ENCODE peak calls at places on chromosomes 6 and 20, in seven cellular contexts. G is HCT116, M is SK-N-SH, J is H1, X is K562, T is HepG2, E is GM12878. R is an unnamed sample.

GRCh38 chr6:22821664-22822320 is 252.4 kb downstream of the HDGFL1 start:
- DNase-seq in G (no peak), J (no peak), M (no peak), T (no peak), E (no peak), X (no peak), R (no peak)

GRCh38 chr6:2110504-2110903 is 134.9 kb downstream of the GMDS start:
- DNase-seq in T (no peak), J (no peak), M (no peak), E (peak; percentile 1), X (no peak), G (no peak), R (no peak)

GRCh38 chr6:72890671-72891070 is 268.8 kb downstream of the KCNQ5 start:
- DNase-seq in J (no peak), G (no peak), M (no peak), T (no peak), E (no peak), X (no peak), R (no peak)

GRCh38 chr6:111740506-111740905 is 132.7 kb downstream of the FYN start:
- DNase-seq in G (no peak), J (no peak), X (no peak), E (no peak), T (no peak), M (no peak), R (no peak)

GRCh38 chr6:21729431-21729830 is 135.9 kb downstream of the SOX4 start:
- DNase-seq in G (no peak), X (no peak), M (no peak), T (no peak), E (no peak), J (no peak), R (no peak)

GRCh38 chr6:158573542-158573931 is 13.6 kb downstream of the TMEM181 start:
- DNase-seq in X (no peak), T (no peak), M (no peak), J (no peak), G (no peak), E (no peak), R (no peak)

GRCh38 chr6:157823523-157824370 is 701 bp downstream of the SNX9 start:
- DNase-seq in G (peak; percentile 62), T (peak; percentile 67), J (no peak), E (peak; percentile 56), X (peak; percentile 56), M (peak; percentile 79), R (peak; percentile 60)

GRCh38 chr6:41704028-41704427 is 31.4 kb downstream of the TFEB start:
- DNase-seq in M (no peak), E (no peak), G (no peak), T (no peak), X (no peak), J (no peak), R (no peak)

GRCh38 chr20:21693322-21693721 is 12.1 kb upstream of the PAX1 start:
- DNase-seq in E (no peak), X (peak; percentile 41), G (no peak), J (no peak), M (no peak), T (peak; percentile 24), R (no peak)

GRCh38 chr6:127051571-127052260 is 66.8 kb upstream of the RSPO3 start:
- DNase-seq in E (no peak), G (no peak), X (no peak), M (no peak), T (no peak), J (no peak), R (no peak)

GRCh38 chr20:46063151-46063550 is 26.6 kb downstream of the NCOA5 start:
- DNase-seq in J (no peak), M (no peak), G (no peak), E (no peak), X (no peak), T (no peak), R (no peak)

GRCh38 chr6:37244430-37245310 is 12.9 kb upstream of the TBC1D22B start:
- DNase-seq in M (no peak), G (no peak), J (no peak), T (peak; percentile 97), X (peak; percentile 41), E (no peak), R (no peak)

GRCh38 chr20:17654649-17655285 is 27.3 kb downstream of the RRBP1 start:
- DNase-seq in G (no peak), T (peak; percentile 53), M (peak; percentile 52), J (no peak), X (peak; percentile 15), E (no peak), R (no peak)

GRCh38 chr6:11094411-11094851 is 797 bp downstream of the SMIM13 start:
- DNase-seq in G (no peak), M (peak; percentile 65), T (peak; percentile 50), J (no peak), X (peak; percentile 59), E (no peak), R (no peak)

GRCh38 chr6:35727935-35728662 is 8.7 kb upstream of the ARMC12 start:
- DNase-seq in E (no peak), J (no peak), X (peak; percentile 96), M (peak; percentile 89), G (no peak), T (peak; percentile 76), R (no peak)

GRCh38 chr6:30886897-30887255 is 2.6 kb downstream of the DDR1 start:
- DNase-seq in T (no peak), E (no peak), X (no peak), M (peak; percentile 16), G (no peak), J (no peak), R (no peak)

GRCh38 chr20:55678126-55678525 is 327.2 kb downstream of the CBLN4 start:
- DNase-seq in T (peak; percentile 4), E (no peak), X (no peak), G (no peak), J (no peak), M (no peak), R (no peak)

GRCh38 chr6:107221519-107221918 is 106.2 kb upstream of the BEND3 start:
- DNase-seq in J (no peak), M (no peak), X (no peak), G (no peak), E (no peak), T (no peak), R (no peak)

GRCh38 chr20:37513764-37514359 is 7.2 kb upstream of the NNAT start:
- DNase-seq in X (no peak), E (no peak), G (no peak), T (no peak), M (no peak), J (no peak), R (no peak)

GRCh38 chr20:53786445-53787267 is 193.0 kb upstream of the ZNF217 start:
- DNase-seq in X (no peak), T (peak; percentile 56), E (no peak), M (no peak), G (peak; percentile 35), J (no peak), R (no peak)

GRCh38 chr6:143845033-143845432 is 1.9 kb downstream of the LTV1 start:
- DNase-seq in X (no peak), G (no peak), E (no peak), M (no peak), J (no peak), T (no peak), R (no peak)

GRCh38 chr20:48921883-48922867 is 664 bp downstream of the ARFGEF2 start:
- DNase-seq in T (peak; percentile 67), G (no peak), J (no peak), E (no peak), M (peak; percentile 85), X (peak; percentile 73), R (no peak)

GRCh38 chr20:48921168-48921882 is at the start of gene ARFGEF2:
- DNase-seq in G (peak; percentile 69), T (peak; percentile 92), J (peak; percentile 69), X (peak; percentile 97), M (peak; percentile 99), E (peak; percentile 77), R (peak; percentile 68)

GRCh38 chr20:48920527-48921167 is 864 bp upstream of the ARFGEF2 start:
- DNase-seq in T (no peak), E (no peak), J (no peak), X (no peak), M (no peak), G (no peak), R (no peak)

GRCh38 chr20:48924711-48925109 is 3.2 kb downstream of the ARFGEF2 start:
- DNase-seq in J (no peak), X (no peak), E (no peak), G (no peak), M (no peak), T (no peak), R (no peak)

GRCh38 chr20:48923149-48923718 is 1.7 kb downstream of the ARFGEF2 start:
- DNase-seq in X (no peak), T (peak; percentile 92), E (no peak), G (no peak), M (no peak), J (no peak), R (no peak)
- H3K4me3 ChIP-seq in X (peak overlapping the region; percentile 76), T (peak overlapping the region; percentile 95), E (peak overlapping the region; percentile 87), G (peak overlapping the region; percentile 96), M (peak overlapping the region; percentile 2), J (peak overlapping the region; percentile 90), R (peak overlapping the region; percentile 81)

GRCh38 chr6:132471787-132472186 is 41.1 kb downstream of the STX7 start:
- DNase-seq in X (no peak), J (no peak), T (no peak), E (no peak), M (peak; percentile 19), G (no peak), R (no peak)

GRCh38 chr6:132464538-132465256 is 48.2 kb downstream of the STX7 start:
- DNase-seq in E (no peak), J (no peak), T (peak; percentile 32), G (no peak), M (no peak), X (no peak), R (no peak)

GRCh38 chr6:132465530-132466485 is 47.1 kb downstream of the STX7 start:
- DNase-seq in E (no peak), X (no peak), J (no peak), G (no peak), T (no peak), M (no peak), R (no peak)

GRCh38 chr6:132461958-132462357 is 51.0 kb downstream of the STX7 start:
- DNase-seq in T (no peak), G (no peak), E (no peak), X (no peak), M (no peak), J (no peak), R (no peak)

DNA sequence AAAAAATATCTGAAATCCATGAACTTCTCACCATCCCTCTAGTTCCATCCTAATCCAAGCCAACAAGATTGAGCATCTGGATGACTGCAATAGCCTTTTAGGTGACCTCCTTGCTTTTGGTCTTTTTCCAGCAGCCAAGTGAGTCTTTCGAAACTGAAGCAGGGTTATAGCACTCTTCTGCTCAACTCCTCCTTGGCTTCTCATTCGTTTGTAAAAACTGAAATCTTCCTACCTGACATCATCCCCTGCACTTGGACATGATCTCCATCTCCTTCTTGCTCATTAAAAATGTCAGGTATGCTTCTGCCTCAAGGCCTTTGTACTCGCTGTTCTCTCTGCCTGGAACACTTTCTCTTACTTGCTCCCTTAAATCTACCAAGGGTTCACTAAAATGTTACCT is 46.0 kb downstream of the STX7 start:
- DNase-seq in M (no peak), J (no peak), X (no peak), T (no peak), G (no peak), E (no peak), R (no peak)
- TF ChIP-seq SIN3A in M (no peak), J (no peak), X (no peak), T (no peak), G (no peak), E (no peak), R (no peak)

GRCh38 chr6:25229671-25230321 is 49.4 kb upstream of the CARMIL1 start:
- DNase-seq in M (no peak), T (no peak), J (no peak), G (peak; percentile 15), E (no peak), X (no peak), R (no peak)
- H3K4me3 ChIP-seq in M (no peak overlapping the region), T (no peak overlapping the region), J (no peak overlapping the region), G (no peak overlapping the region), E (no peak overlapping the region), X (no peak overlapping the region), R (no peak overlapping the region)

GRCh38 chr20:50415516-50416268 is 94.5 kb upstream of the PTPN1 start:
- DNase-seq in E (no peak), G (peak; percentile 50), J (no peak), X (no peak), M (peak; percentile 79), T (peak; percentile 86), R (no peak)
- TF ChIP-seq SIN3A in E (no peak), G (no peak), J (no peak), X (no peak), M (no peak), T (no peak), R (no peak)